ENCODE peak calls at places on chromosome 1, in ten cellular contexts. D, K, G, F, W, M, I, U, Y and X are unnamed samples.
A peak's percentile ranks its signal among the peaks of the same experiment; 100 is the strongest.

GRCh38 chr1:156767879-156768608 is 709 bp downstream of the PRCC start:
- DNase-seq in I (no peak), Y (peak; percentile 50), D (no peak), M (peak; percentile 31), G (no peak), W (peak; percentile 48), F (no peak), K (peak; percentile 30), U (peak; percentile 72), X (no peak)

GRCh38 chr1:18606443-18607288 is 24.0 kb upstream of the PAX7 start:
- DNase-seq in F (no peak), K (no peak), D (no peak), I (no peak), Y (no peak), G (no peak), W (no peak), U (no peak), M (no peak), X (no peak)

GRCh38 chr1:2381741-2382620 is 9.4 kb downstream of the MORN1 start:
- DNase-seq in D (peak; percentile 99), M (peak; percentile 82), K (peak; percentile 74), U (peak; percentile 87), Y (no peak), I (peak; percentile 83), F (peak; percentile 66), W (peak; percentile 89), G (peak; percentile 74), X (peak; percentile 39)

GRCh38 chr1:21436488-21437340 is 3.2 kb upstream of the NBPF3 start:
- DNase-seq in M (peak; percentile 13), D (no peak), U (peak; percentile 72), G (no peak), W (peak; percentile 26), K (no peak), F (no peak), Y (no peak), I (peak; percentile 46), X (no peak)

GRCh38 chr1:21961799-21962198 is 15.0 kb upstream of the CELA3B start:
- DNase-seq in G (no peak), D (no peak), U (no peak), M (no peak), Y (no peak), W (no peak), F (no peak), I (no peak), K (no peak), X (no peak)

GRCh38 chr1:245698860-245699259 is 544.1 kb downstream of the KIF26B start:
- DNase-seq in W (no peak), K (no peak), M (no peak), Y (peak; percentile 18), U (no peak), I (no peak), F (no peak), D (no peak), G (no peak), X (no peak)

GRCh38 chr1:110170726-110171125 is 20.4 kb downstream of the SLC6A17 start:
- DNase-seq in F (no peak), G (no peak), I (no peak), D (no peak), K (no peak), U (no peak), Y (peak; percentile 51), M (no peak), W (no peak), X (no peak)

GRCh38 chr1:38213720-38214367 is 167.3 kb upstream of the POU3F1 start:
- DNase-seq in I (no peak), G (no peak), U (no peak), Y (no peak), M (no peak), F (no peak), D (no peak), K (no peak), W (no peak), X (no peak)

GRCh38 chr1:24536391-24536840 is 19.5 kb upstream of the NCMAP start:
- DNase-seq in I (peak; percentile 51), M (peak; percentile 30), U (no peak), W (peak; percentile 58), Y (no peak), K (peak; percentile 82), D (no peak), F (peak; percentile 61), G (peak; percentile 69), X (peak; percentile 35)

GRCh38 chr1:217911908-217912307 is 280.8 kb downstream of the SPATA17 start:
- DNase-seq in Y (no peak), D (no peak), G (peak; percentile 6), K (no peak), W (peak; percentile 44), F (no peak), M (no peak), I (no peak), U (peak; percentile 54), X (no peak)

GRCh38 chr1:156118175-156118868 is 3.8 kb downstream of the LMNA start:
- DNase-seq in W (no peak), M (no peak), D (no peak), U (no peak), F (no peak), Y (no peak), I (peak; percentile 87), K (no peak), G (no peak), X (no peak)

GRCh38 chr1:15866696-15867687 is 19.5 kb downstream of the SPEN start:
- DNase-seq in Y (no peak), G (peak; percentile 48), K (no peak), F (no peak), D (no peak), M (no peak), W (no peak), I (no peak), U (no peak), X (peak; percentile 22)

GRCh38 chr1:19814681-19815503 is at the start of gene RNF186:
- DNase-seq in M (no peak), U (no peak), Y (peak; percentile 85), W (no peak), G (no peak), D (no peak), I (peak; percentile 90), K (no peak), F (no peak), X (no peak)

GRCh38 chr1:150582371-150582770 is 3.0 kb upstream of the MCL1 start:
- DNase-seq in U (no peak), I (no peak), M (no peak), Y (no peak), F (no peak), G (no peak), D (no peak), W (no peak), K (no peak), X (no peak)